ENCODE peak calls at places on chromosomes 3 and 15, in five cellular contexts. One of them, this sample, is unnamed.

GRCh38 chr3:149340310-149340933 is 7.0 kb upstream of the TM4SF18 start:
- DNase-seq in effector memory CD4-positive, alpha-beta T cell: no peak
- DNase-seq in fibroblast of lung: peak; percentile 15
- DNase-seq in transverse colon: no peak
- DNase-seq in aorta: no peak
- DNase-seq in this sample: no peak

GRCh38 chr15:69921626-69922624 is 175.8 kb downstream of the TLE3 start:
- DNase-seq in effector memory CD4-positive, alpha-beta T cell: no peak
- DNase-seq in fibroblast of lung: no peak
- DNase-seq in transverse colon: no peak
- DNase-seq in aorta: no peak
- DNase-seq in this sample: no peak

GRCh38 chr3:146892041-146892440 is 286.9 kb upstream of the PLSCR5 start:
- DNase-seq in effector memory CD4-positive, alpha-beta T cell: no peak
- DNase-seq in fibroblast of lung: no peak
- DNase-seq in transverse colon: no peak
- DNase-seq in aorta: no peak
- DNase-seq in this sample: no peak

GRCh38 chr15:66233487-66234415 is 19.8 kb downstream of the MEGF11 start:
- DNase-seq in effector memory CD4-positive, alpha-beta T cell: no peak
- DNase-seq in fibroblast of lung: peak; percentile 11
- DNase-seq in transverse colon: no peak
- DNase-seq in aorta: no peak
- DNase-seq in this sample: no peak

GRCh38 chr3:145417678-145418077 is 743.3 kb downstream of the PLOD2 start:
- DNase-seq in effector memory CD4-positive, alpha-beta T cell: no peak
- DNase-seq in fibroblast of lung: no peak
- DNase-seq in transverse colon: no peak
- DNase-seq in aorta: no peak
- DNase-seq in this sample: no peak

GRCh38 chr3:170992854-170993253 is 33.7 kb downstream of the SLC2A2 start:
- DNase-seq in effector memory CD4-positive, alpha-beta T cell: no peak
- DNase-seq in fibroblast of lung: peak; percentile 29
- DNase-seq in transverse colon: no peak
- DNase-seq in aorta: no peak
- DNase-seq in this sample: no peak

GRCh38 chr3:172126741-172127140 is 87.4 kb downstream of the FNDC3B start:
- DNase-seq in effector memory CD4-positive, alpha-beta T cell: no peak
- DNase-seq in fibroblast of lung: no peak
- DNase-seq in transverse colon: no peak
- DNase-seq in aorta: no peak
- DNase-seq in this sample: no peak

GRCh38 chr15:35496585-35496984 is 49.4 kb downstream of the DPH6 start:
- DNase-seq in effector memory CD4-positive, alpha-beta T cell: no peak
- DNase-seq in fibroblast of lung: no peak
- DNase-seq in transverse colon: no peak
- DNase-seq in aorta: no peak
- DNase-seq in this sample: no peak

GRCh38 chr3:168053115-168053514 is 42.6 kb downstream of the GOLIM4 start:
- DNase-seq in effector memory CD4-positive, alpha-beta T cell: no peak
- DNase-seq in fibroblast of lung: peak; percentile 34
- DNase-seq in transverse colon: no peak
- DNase-seq in aorta: no peak
- DNase-seq in this sample: no peak

GRCh38 chr3:197305854-197306253 is 7.4 kb upstream of the DLG1 start:
- DNase-seq in effector memory CD4-positive, alpha-beta T cell: no peak
- DNase-seq in fibroblast of lung: peak; percentile 81
- DNase-seq in transverse colon: no peak
- DNase-seq in aorta: no peak
- DNase-seq in this sample: no peak

GRCh38 chr15:70189826-70190225 is 92.1 kb upstream of the TLE3 start:
- DNase-seq in effector memory CD4-positive, alpha-beta T cell: no peak
- DNase-seq in fibroblast of lung: no peak
- DNase-seq in transverse colon: no peak
- DNase-seq in aorta: no peak
- DNase-seq in this sample: no peak

GRCh38 chr15:86645861-86646393 is 566.3 kb downstream of the AGBL1 start:
- DNase-seq in effector memory CD4-positive, alpha-beta T cell: no peak
- DNase-seq in fibroblast of lung: no peak
- DNase-seq in transverse colon: no peak
- DNase-seq in aorta: no peak
- DNase-seq in this sample: no peak

GRCh38 chr15:86650084-86650483 is 570.4 kb downstream of the AGBL1 start:
- DNase-seq in effector memory CD4-positive, alpha-beta T cell: no peak
- DNase-seq in fibroblast of lung: no peak
- DNase-seq in transverse colon: no peak
- DNase-seq in aorta: no peak
- DNase-seq in this sample: no peak

GRCh38 chr15:86649277-86649676 is 569.6 kb downstream of the AGBL1 start:
- DNase-seq in effector memory CD4-positive, alpha-beta T cell: no peak
- DNase-seq in fibroblast of lung: no peak
- DNase-seq in transverse colon: no peak
- DNase-seq in aorta: no peak
- DNase-seq in this sample: no peak

GRCh38 chr15:86647810-86648440 is 568.3 kb downstream of the AGBL1 start:
- DNase-seq in effector memory CD4-positive, alpha-beta T cell: no peak
- DNase-seq in fibroblast of lung: no peak
- DNase-seq in transverse colon: no peak
- DNase-seq in aorta: no peak
- DNase-seq in this sample: no peak

DNA sequence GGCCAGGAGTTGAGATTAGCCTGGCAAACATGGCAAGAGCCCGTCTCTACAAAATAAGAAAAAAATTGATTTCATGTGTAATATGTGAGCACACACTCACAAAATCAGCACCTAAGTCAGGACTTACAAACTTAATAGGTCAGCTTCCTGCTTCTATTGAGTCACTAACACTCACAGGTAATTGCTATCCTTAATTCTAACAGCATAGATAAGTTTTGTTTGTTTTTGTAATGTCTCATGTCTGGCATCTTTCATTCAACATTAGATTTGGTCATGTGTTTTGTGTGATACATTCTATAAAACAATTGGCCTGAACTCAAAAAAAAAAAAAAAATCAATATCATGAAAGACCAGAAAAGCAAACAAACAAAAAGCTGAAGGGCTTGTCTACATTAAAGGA is 564.6 kb downstream of the AGBL1 start:
- DNase-seq in effector memory CD4-positive, alpha-beta T cell: no peak
- DNase-seq in fibroblast of lung: no peak
- DNase-seq in transverse colon: no peak
- DNase-seq in aorta: no peak
- DNase-seq in this sample: no peak
- H3K27ac ChIP-seq in effector memory CD4-positive, alpha-beta T cell: no peak overlapping the region
- H3K27ac ChIP-seq in fibroblast of lung: no peak overlapping the region
- H3K27ac ChIP-seq in transverse colon: no peak overlapping the region
- H3K27ac ChIP-seq in aorta: no peak overlapping the region
- H3K27ac ChIP-seq in this sample: no peak overlapping the region

DNA sequence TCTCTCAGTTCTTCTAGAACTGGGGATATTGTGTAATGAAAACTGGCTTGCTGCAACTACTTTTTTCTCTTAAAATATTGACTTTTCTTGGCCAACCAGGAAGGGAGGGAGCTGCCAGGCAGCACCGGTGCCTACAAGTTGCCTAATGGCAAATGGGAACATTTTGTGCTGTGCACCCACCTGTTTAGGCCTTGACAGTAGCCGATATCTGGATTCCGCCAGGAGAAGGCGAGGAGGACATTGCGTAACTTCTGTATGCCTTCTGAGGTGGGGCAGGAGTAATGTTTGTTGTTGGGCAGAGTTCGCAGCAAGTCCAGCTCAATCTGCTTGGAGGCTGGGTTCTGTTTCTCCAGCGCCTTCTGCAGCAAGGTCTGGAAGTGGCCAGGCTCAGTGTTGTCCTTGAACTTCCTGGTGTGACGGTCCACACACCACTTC is 64.9 kb downstream of the TBC1D2B start:
- DNase-seq in effector memory CD4-positive, alpha-beta T cell: no peak
- DNase-seq in fibroblast of lung: peak; percentile 31
- DNase-seq in transverse colon: peak; percentile 79
- DNase-seq in aorta: no peak
- DNase-seq in this sample: no peak
- H3K36me3 ChIP-seq in effector memory CD4-positive, alpha-beta T cell: peaks cover 58% of the 10 kb centered on the region
- H3K36me3 ChIP-seq in fibroblast of lung: peaks cover 8% of the 10 kb centered on the region
- H3K36me3 ChIP-seq in transverse colon: peaks cover 20% of the 10 kb centered on the region
- H3K36me3 ChIP-seq in aorta: peaks cover 4% of the 10 kb centered on the region
- H3K36me3 ChIP-seq in this sample: peaks cover 82% of the 10 kb centered on the region

GRCh38 chr3:46285931-46286330 is 43.7 kb downstream of the CCR3 start:
- DNase-seq in effector memory CD4-positive, alpha-beta T cell: no peak
- DNase-seq in fibroblast of lung: no peak
- DNase-seq in transverse colon: no peak
- DNase-seq in aorta: no peak
- DNase-seq in this sample: no peak
- H3K4me1 ChIP-seq in effector memory CD4-positive, alpha-beta T cell: peaks cover 52% of the 10 kb centered on the region
- H3K4me1 ChIP-seq in fibroblast of lung: no peaks in the 10 kb centered on the region
- H3K4me1 ChIP-seq in transverse colon: no peaks in the 10 kb centered on the region
- H3K4me1 ChIP-seq in aorta: no peaks in the 10 kb centered on the region
- H3K4me1 ChIP-seq in this sample: peaks cover 10% of the 10 kb centered on the region

GRCh38 chr15:43346305-43346704 is 15.9 kb upstream of the LCMT2 start:
- DNase-seq in effector memory CD4-positive, alpha-beta T cell: no peak
- DNase-seq in fibroblast of lung: no peak
- DNase-seq in transverse colon: no peak
- DNase-seq in aorta: no peak
- DNase-seq in this sample: no peak
- H3K27ac ChIP-seq in effector memory CD4-positive, alpha-beta T cell: no peak overlapping the region
- H3K27ac ChIP-seq in fibroblast of lung: no peak overlapping the region
- H3K27ac ChIP-seq in transverse colon: no peak overlapping the region
- H3K27ac ChIP-seq in aorta: no peak overlapping the region
- H3K27ac ChIP-seq in this sample: no peak overlapping the region

GRCh38 chr3:9385209-9385936 is 12.0 kb upstream of the SETD5 start:
- DNase-seq in effector memory CD4-positive, alpha-beta T cell: no peak
- DNase-seq in fibroblast of lung: no peak
- DNase-seq in transverse colon: no peak
- DNase-seq in aorta: no peak
- DNase-seq in this sample: no peak

GRCh38 chr3:9386060-9386459 is 11.4 kb upstream of the SETD5 start:
- DNase-seq in effector memory CD4-positive, alpha-beta T cell: no peak
- DNase-seq in fibroblast of lung: no peak
- DNase-seq in transverse colon: no peak
- DNase-seq in aorta: no peak
- DNase-seq in this sample: no peak

GRCh38 chr3:9388142-9388541 is 9.3 kb upstream of the SETD5 start:
- DNase-seq in effector memory CD4-positive, alpha-beta T cell: no peak
- DNase-seq in fibroblast of lung: no peak
- DNase-seq in transverse colon: no peak
- DNase-seq in aorta: no peak
- DNase-seq in this sample: no peak

GRCh38 chr3:9387322-9387655 is 10.1 kb upstream of the SETD5 start:
- DNase-seq in effector memory CD4-positive, alpha-beta T cell: no peak
- DNase-seq in fibroblast of lung: no peak
- DNase-seq in transverse colon: no peak
- DNase-seq in aorta: no peak
- DNase-seq in this sample: no peak

GRCh38 chr3:9386501-9387321 is 10.7 kb upstream of the SETD5 start:
- DNase-seq in effector memory CD4-positive, alpha-beta T cell: no peak
- DNase-seq in fibroblast of lung: no peak
- DNase-seq in transverse colon: no peak
- DNase-seq in aorta: no peak
- DNase-seq in this sample: no peak
- H3K36me3 ChIP-seq in effector memory CD4-positive, alpha-beta T cell: peaks cover 81% of the 10 kb centered on the region
- H3K36me3 ChIP-seq in fibroblast of lung: peaks cover 6% of the 10 kb centered on the region
- H3K36me3 ChIP-seq in transverse colon: peaks cover 76% of the 10 kb centered on the region
- H3K36me3 ChIP-seq in aorta: peaks cover 16% of the 10 kb centered on the region
- H3K36me3 ChIP-seq in this sample: peaks cover 34% of the 10 kb centered on the region